ENCODE peak calls at places on chromosome 13, in ten cellular contexts. T, H, Q, K, E, X, O, L, W and N are unnamed samples.

GRCh38 chr13:84121456-84121855 is 239.2 kb upstream of the SLITRK1 start:
- DNase-seq in L (no peak), W (no peak), H (no peak), T (no peak), X (no peak), K (no peak), Q (no peak), O (no peak), E (no peak), N (peak)

GRCh38 chr13:104315606-104316005 is 1249.4 kb upstream of the SLC10A2 start:
- DNase-seq in W (no peak), K (no peak), O (no peak), T (no peak), L (no peak), X (no peak), H (peak), E (peak), Q (no peak), N (peak)

GRCh38 chr13:77337159-77337558 is 10.3 kb upstream of the MYCBP2 start:
- DNase-seq in W (no peak), Q (no peak), L (no peak), K (no peak), O (no peak), E (no peak), X (peak), H (no peak), T (no peak), N (no peak)

GRCh38 chr13:102709536-102709935 is 14.7 kb upstream of the METTL21C start:
- DNase-seq in X (no peak), T (no peak), K (no peak), Q (no peak), L (no peak), W (no peak), E (no peak), H (no peak), O (no peak), N (no peak)

GRCh38 chr13:50140742-50141659 is 125.8 kb downstream of the KCNRG start:
- DNase-seq in X (no peak), O (no peak), Q (no peak), W (peak), H (no peak), E (no peak), K (no peak), L (no peak), T (no peak), N (no peak)

GRCh38 chr13:50529154-50529882 is 314.2 kb downstream of the DLEU7 start:
- DNase-seq in E (peak), K (no peak), O (no peak), T (peak), X (no peak), L (peak), W (peak), Q (peak), H (peak), N (peak)

GRCh38 chr13:79741006-79741405 is 260.1 kb downstream of the NDFIP2 start:
- DNase-seq in E (no peak), H (peak), W (no peak), O (no peak), K (no peak), Q (peak), X (no peak), L (no peak), T (no peak), N (peak)

GRCh38 chr13:91767681-91768080 is 369.3 kb downstream of the GPC5 start:
- DNase-seq in E (no peak), O (no peak), X (no peak), K (no peak), H (no peak), Q (no peak), W (no peak), T (no peak), L (no peak), N (no peak)

GRCh38 chr13:97367427-97367826 is 66.5 kb upstream of the RAP2A start:
- DNase-seq in T (no peak), K (peak), Q (no peak), X (peak), E (no peak), O (no peak), L (no peak), H (peak), W (no peak), N (peak)

GRCh38 chr13:46622918-46623256 is 69.9 kb downstream of the LRCH1 start:
- DNase-seq in H (peak), X (no peak), E (no peak), L (no peak), Q (peak), K (peak), O (no peak), W (no peak), T (no peak), N (peak)

GRCh38 chr13:31101511-31102170 is 60.1 kb downstream of the HSPH1 start:
- DNase-seq in L (no peak), E (no peak), O (no peak), Q (no peak), K (no peak), W (no peak), T (no peak), H (no peak), X (no peak), N (no peak)

GRCh38 chr13:41941174-41941573 is 19.7 kb downstream of the VWA8 start:
- DNase-seq in Q (no peak), L (no peak), K (no peak), H (peak), E (no peak), T (no peak), W (no peak), X (no peak), O (no peak), N (peak)

DNA sequence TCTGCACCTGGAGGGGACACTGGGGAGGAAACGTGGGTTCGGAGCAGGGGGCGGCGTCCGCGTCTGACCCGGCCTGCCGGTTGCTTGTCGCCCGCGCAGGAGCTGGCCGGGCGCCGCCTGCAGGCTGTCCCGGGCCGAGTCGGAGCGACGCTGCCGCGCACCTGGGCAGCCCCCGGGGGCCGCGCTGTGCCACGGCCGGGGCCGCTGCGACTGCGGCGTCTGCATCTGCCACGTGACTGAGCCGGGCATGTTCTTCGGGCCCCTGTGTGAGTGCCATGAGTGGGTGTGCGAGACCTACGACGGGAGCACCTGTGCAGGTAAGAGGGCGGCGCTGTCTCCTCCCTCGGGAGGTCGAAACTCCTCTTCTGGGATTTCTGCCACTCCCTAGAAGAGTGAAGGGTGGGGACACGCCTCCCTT is 1.3 kb downstream of the ITGBL1 start:
- DNase-seq in H (no peak), Q (peak), W (peak), L (peak), K (no peak), X (peak), O (peak), T (peak), E (no peak), N (no peak)
- TF ChIP-seq CTCF in H (no peak), Q (peak), W (no peak), L (no peak), K (peak), X (peak), O (peak), T (no peak), E (no peak), N (no peak)

DNA sequence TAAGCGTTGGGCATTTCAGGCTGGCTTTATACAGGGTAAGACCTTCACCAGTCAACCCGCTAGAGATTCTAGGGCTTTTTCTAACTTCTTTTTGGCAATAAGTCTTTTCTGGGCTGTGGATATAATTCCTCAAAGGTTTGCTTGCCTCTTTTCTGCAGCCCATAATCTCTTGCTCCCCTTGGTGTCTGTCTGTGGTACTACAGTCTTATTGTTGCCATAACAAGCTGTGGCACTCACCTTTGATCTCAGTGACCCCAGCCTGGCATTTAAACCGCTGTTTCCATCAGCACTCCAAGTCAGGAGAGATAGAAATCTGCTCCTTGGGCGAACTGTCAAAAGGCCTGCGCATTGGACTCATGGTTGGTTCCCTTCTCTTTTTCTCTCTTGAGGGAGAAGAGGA is 14.5 kb upstream of the MPHOSPH8 start:
- DNase-seq in L (no peak), E (peak), O (peak), W (peak), H (peak), Q (peak), T (no peak), X (peak), K (no peak), N (no peak)
- TF ChIP-seq CTCF in L (peak), E (peak), O (peak), W (no peak), H (peak), Q (peak), T (no peak), X (peak), K (peak), N (peak)

GRCh38 chr13:64527561-64527960 is 2702.6 kb downstream of the PCDH9 start:
- DNase-seq in H (no peak), X (no peak), L (no peak), W (no peak), T (no peak), K (no peak), E (no peak), O (no peak), Q (no peak), N (no peak)

GRCh38 chr13:64534302-64534701 is 2695.8 kb downstream of the PCDH9 start:
- DNase-seq in W (no peak), X (no peak), O (no peak), T (no peak), H (no peak), K (no peak), Q (no peak), L (no peak), E (no peak), N (no peak)

GRCh38 chr13:64525687-64526086 is 2704.4 kb downstream of the PCDH9 start:
- DNase-seq in H (no peak), X (no peak), Q (no peak), E (no peak), O (no peak), T (no peak), L (no peak), W (no peak), K (no peak), N (no peak)

GRCh38 chr13:64531400-64531799 is 2698.7 kb downstream of the PCDH9 start:
- DNase-seq in E (no peak), H (no peak), O (no peak), K (no peak), L (no peak), X (no peak), T (no peak), Q (no peak), W (no peak), N (no peak)

GRCh38 chr13:64529874-64530485 is 2700.2 kb downstream of the PCDH9 start:
- DNase-seq in T (no peak), H (peak), Q (peak), X (peak), O (peak), E (peak), W (peak), L (no peak), K (no peak), N (no peak)
- TF ChIP-seq CTCF in T (no peak), H (peak), Q (peak), X (peak), O (peak), E (peak), W (peak), L (no peak), K (peak), N (peak)

GRCh38 chr13:33277351-33277750 is 8.2 kb downstream of the STARD13 start:
- DNase-seq in O (no peak), K (no peak), W (no peak), L (no peak), X (no peak), H (no peak), Q (no peak), T (no peak), E (no peak), N (no peak)
- TF ChIP-seq CTCF in O (no peak), K (no peak), W (no peak), L (no peak), X (no peak), H (no peak), Q (no peak), T (no peak), E (no peak), N (no peak)

GRCh38 chr13:37059136-37059847 is at the start of gene SUPT20H:
- DNase-seq in T (peak), Q (peak), H (peak), O (peak), L (peak), E (peak), K (peak), W (peak), X (peak), N (peak)
- TF ChIP-seq CTCF in T (no peak), Q (no peak), H (no peak), O (peak), L (no peak), E (no peak), K (no peak), W (no peak), X (no peak), N (no peak)

DNA sequence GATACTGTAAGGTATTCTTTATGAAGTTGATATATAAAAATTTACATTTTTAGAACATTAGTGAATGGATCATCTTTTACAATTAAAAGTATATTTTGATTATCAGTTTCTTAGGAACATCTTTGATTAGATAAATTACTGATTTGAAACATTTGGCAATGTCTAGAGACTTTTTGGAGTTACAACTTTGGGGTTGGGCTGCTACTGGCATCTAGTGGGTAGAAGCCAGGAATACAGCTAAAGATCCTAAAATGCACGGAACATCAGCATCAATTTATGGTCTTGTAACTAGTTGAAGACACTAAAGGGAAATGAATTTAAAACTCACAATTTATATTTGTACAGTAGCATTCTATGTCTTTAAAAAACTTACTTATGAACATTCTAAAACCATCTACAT is 19.9 kb downstream of the POMP start:
- DNase-seq in X (no peak), K (no peak), T (no peak), H (no peak), W (no peak), O (no peak), L (no peak), Q (no peak), E (no peak), N (no peak)
- TF ChIP-seq CTCF in X (peak), K (peak), T (no peak), H (peak), W (no peak), O (peak), L (no peak), Q (no peak), E (no peak), N (no peak)